ENCODE peak calls at places on chromosomes 3 and 15, in five cellular contexts. J is stomach, G is SK-N-SH, F is suprapubic skin, H is sigmoid colon. O is an unnamed sample.

GRCh38 chr3:171943262-171944108 is 95.9 kb upstream of the FNDC3B start:
- DNase-seq in J (no peak), G (no peak), F (no peak), H (no peak), O (no peak)

GRCh38 chr3:10744098-10744465 is 71.9 kb upstream of the SLC6A11 start:
- DNase-seq in J (no peak), G (peak), F (no peak), H (no peak), O (no peak)

GRCh38 chr3:156803949-156804741 is 22.0 kb upstream of the LEKR1 start:
- DNase-seq in J (no peak), G (no peak), F (no peak), H (no peak), O (no peak)

GRCh38 chr3:182255095-182255600 is 538.2 kb upstream of the ATP11B start:
- DNase-seq in J (no peak), G (no peak), F (no peak), H (no peak), O (no peak)

GRCh38 chr3:7562892-7563291 is 702.0 kb downstream of the GRM7 start:
- DNase-seq in J (no peak), G (no peak), F (no peak), H (no peak), O (no peak)

GRCh38 chr3:31959951-31960792 is 20.9 kb downstream of the OSBPL10 start:
- DNase-seq in J (no peak), G (no peak), F (no peak), H (no peak), O (no peak)

GRCh38 chr15:33138000-33138399 is 56.5 kb downstream of the FMN1 start:
- DNase-seq in J (no peak), G (no peak), F (no peak), H (no peak), O (no peak)

GRCh38 chr3:55180936-55181535 is 253.2 kb upstream of the LRTM1 start:
- DNase-seq in J (no peak), G (peak), F (no peak), H (no peak), O (no peak)

GRCh38 chr3:142027713-142028112 is 121.6 kb downstream of the TFDP2 start:
- DNase-seq in J (no peak), G (peak), F (no peak), H (no peak), O (peak)

GRCh38 chr3:136893848-136894443 is 31.9 kb downstream of the NCK1 start:
- DNase-seq in J (no peak), G (no peak), F (no peak), H (no peak), O (no peak)

GRCh38 chr15:84151205-84151931 is 84.2 kb upstream of the GOLGA6L4 start:
- DNase-seq in J (no peak), G (no peak), F (no peak), H (peak), O (no peak)

GRCh38 chr3:130854208-130854864 is 39.5 kb upstream of the ATP2C1 start:
- DNase-seq in J (no peak), G (no peak), F (no peak), H (no peak), O (no peak)

GRCh38 chr15:90191795-90192494 is 9.2 kb upstream of the SEMA4B start:
- DNase-seq in J (peak), G (peak), F (peak), H (peak), O (peak)

GRCh38 chr15:84001655-84002054 is 233.9 kb upstream of the GOLGA6L4 start:
- DNase-seq in J (no peak), G (no peak), F (no peak), H (no peak), O (no peak)

GRCh38 chr15:40826123-40827075 is 2.1 kb downstream of the PPP1R14D start:
- DNase-seq in J (no peak), G (no peak), F (no peak), H (no peak), O (no peak)

GRCh38 chr3:124707667-124708066 is 22.6 kb upstream of the UMPS start:
- DNase-seq in J (no peak), G (no peak), F (no peak), H (no peak), O (no peak)

DNA sequence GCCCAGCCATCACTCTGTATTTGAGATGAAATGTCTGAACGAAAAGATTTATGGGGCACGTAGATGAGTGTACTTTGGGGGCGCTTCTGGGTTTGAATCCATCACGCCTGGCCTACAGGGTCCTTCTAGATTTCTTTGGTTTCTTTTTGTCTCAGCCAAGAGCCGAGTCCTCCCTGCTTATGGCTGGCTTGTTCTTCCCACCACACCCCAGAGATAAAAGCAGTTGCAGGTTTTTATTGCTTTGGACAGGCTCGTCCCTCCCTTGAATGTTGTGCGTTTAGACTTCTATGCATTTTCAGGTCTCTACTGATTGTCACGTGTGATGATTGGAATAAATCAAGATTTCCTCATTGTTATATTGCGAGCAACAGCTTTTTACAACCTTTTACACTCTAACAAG is 104.8 kb upstream of the CHRNA7 start:
- DNase-seq in J (no peak), G (no peak), F (no peak), H (no peak), O (no peak)
- H3K4me3 ChIP-seq in J (no peak), G (no peak), F (no peak), H (no peak), O (no peak)

GRCh38 chr15:98289747-98290146 is 329.2 kb downstream of the ARRDC4 start:
- DNase-seq in J (no peak), G (no peak), F (no peak), H (no peak), O (no peak)
- TF ChIP-seq EP300 in J (no peak), G (no peak), F (no peak), H (no peak), O (no peak)

GRCh38 chr15:30904812-30905211 is 1.1 kb downstream of the FAN1 start:
- DNase-seq in J (no peak), G (no peak), F (no peak), H (no peak), O (no peak)

GRCh38 chr15:30905821-30906220 is 2.1 kb downstream of the FAN1 start:
- DNase-seq in J (no peak), G (no peak), F (no peak), H (no peak), O (no peak)

GRCh38 chr15:30903497-30904187 is at the start of gene FAN1:
- DNase-seq in J (peak), G (peak), F (peak), H (peak), O (peak)

GRCh38 chr15:30901889-30902288 is 1.8 kb upstream of the FAN1 start:
- DNase-seq in J (no peak), G (no peak), F (no peak), H (no peak), O (no peak)

GRCh38 chr15:30906366-30906765 is 2.7 kb downstream of the FAN1 start:
- DNase-seq in J (no peak), G (no peak), F (no peak), H (no peak), O (no peak)
- TF ChIP-seq POLR2AphosphoS5 in J (no peak), G (no peak), F (no peak), H (no peak), O (no peak)

DNA sequence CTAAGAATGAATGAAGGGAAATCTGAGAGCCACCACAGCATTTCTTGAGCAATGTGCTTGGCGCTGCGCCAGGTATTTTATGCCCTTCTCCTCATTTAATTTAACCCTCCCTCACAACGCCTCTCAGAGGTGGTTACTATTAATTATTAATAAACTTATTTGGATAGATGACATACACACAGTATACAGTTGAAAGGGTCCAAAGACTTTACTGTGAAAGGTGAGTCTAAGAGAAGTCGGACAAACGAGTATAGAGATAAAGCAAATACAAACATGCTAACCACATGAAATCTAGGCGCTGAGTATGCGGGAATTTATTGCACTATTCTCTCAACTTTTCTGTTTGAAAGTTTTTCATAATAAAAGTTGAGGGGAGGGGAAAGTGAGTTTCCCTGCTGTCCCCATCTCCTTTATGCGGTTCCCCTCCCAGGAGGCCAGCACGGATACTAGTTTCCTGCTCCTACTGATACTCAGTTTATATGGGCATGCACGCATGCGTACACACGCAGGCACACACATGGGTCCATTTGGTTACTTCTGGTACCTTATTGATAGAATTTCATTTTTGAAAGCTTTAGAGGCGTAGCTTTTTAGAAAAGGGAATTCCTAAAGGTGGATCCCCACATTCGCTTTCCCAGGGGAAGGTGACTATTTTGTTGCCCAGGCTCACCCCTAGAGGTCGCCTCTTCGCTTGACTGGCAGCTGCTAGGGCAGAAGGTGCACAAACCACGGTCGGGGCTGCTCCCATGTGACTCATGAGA is 28.5 kb upstream of the KCTD6 start:
- DNase-seq in J (peak), G (peak), F (peak), H (peak), O (no peak)
- H3K4me3 ChIP-seq in J (peak), G (no peak), F (peak), H (peak), O (peak)

DNA sequence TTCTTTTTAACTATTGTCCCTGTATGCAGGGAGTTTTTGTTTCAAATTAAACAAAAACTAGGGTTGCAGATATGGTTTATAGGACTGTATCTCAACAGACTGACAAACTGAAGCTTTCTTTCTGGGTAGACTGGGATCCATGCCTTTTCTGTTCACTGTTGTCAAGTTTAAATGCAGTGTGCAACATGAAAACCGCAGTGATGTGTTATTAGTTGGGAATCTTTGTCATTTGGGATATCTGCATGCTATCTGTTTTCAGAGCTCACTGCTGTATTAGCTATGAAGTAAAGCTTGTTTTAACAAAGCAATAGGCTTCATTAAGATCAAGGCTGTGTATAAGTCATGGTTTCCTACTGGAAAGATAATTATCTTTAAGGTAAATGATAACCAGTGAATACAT is 21.4 kb upstream of the MCF2L2 start:
- DNase-seq in J (no peak), G (no peak), F (no peak), H (no peak), O (no peak)
- TF ChIP-seq EP300 in J (no peak), G (no peak), F (no peak), H (no peak), O (no peak)

GRCh38 chr3:186025161-186025560 is 83.7 kb downstream of the ETV5 start:
- DNase-seq in J (no peak), G (no peak), F (no peak), H (no peak), O (no peak)

GRCh38 chr3:186021673-186022362 is 84.0 kb upstream of the TRA2B start:
- DNase-seq in J (no peak), G (peak), F (peak), H (no peak), O (no peak)

GRCh38 chr3:186022931-186023330 is 85.1 kb upstream of the TRA2B start:
- DNase-seq in J (no peak), G (no peak), F (no peak), H (no peak), O (no peak)

DNA sequence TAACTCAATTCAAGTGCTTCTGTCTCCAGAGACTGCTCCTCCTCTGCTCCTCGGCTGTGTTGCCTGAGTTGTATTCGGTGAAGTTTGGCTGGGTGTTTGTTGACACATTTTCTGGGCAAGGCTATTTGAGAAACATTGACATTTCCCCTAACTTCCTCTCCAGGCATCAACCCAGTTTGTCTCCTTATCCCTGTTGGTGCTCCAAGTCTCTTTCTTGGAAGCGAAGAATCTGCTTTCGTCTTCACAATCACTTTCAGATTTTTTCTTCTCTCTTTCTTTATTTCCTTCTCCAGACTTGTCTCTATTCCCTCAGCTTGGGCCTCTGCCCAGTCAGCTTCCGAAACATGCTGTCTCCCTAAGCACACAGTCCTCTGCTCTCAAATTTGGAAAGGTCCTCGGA is 84.7 kb downstream of the ETV5 start:
- DNase-seq in J (no peak), G (no peak), F (no peak), H (peak), O (no peak)
- TF ChIP-seq POLR2AphosphoS5 in J (no peak), G (no peak), F (no peak), H (no peak), O (no peak)

DNA sequence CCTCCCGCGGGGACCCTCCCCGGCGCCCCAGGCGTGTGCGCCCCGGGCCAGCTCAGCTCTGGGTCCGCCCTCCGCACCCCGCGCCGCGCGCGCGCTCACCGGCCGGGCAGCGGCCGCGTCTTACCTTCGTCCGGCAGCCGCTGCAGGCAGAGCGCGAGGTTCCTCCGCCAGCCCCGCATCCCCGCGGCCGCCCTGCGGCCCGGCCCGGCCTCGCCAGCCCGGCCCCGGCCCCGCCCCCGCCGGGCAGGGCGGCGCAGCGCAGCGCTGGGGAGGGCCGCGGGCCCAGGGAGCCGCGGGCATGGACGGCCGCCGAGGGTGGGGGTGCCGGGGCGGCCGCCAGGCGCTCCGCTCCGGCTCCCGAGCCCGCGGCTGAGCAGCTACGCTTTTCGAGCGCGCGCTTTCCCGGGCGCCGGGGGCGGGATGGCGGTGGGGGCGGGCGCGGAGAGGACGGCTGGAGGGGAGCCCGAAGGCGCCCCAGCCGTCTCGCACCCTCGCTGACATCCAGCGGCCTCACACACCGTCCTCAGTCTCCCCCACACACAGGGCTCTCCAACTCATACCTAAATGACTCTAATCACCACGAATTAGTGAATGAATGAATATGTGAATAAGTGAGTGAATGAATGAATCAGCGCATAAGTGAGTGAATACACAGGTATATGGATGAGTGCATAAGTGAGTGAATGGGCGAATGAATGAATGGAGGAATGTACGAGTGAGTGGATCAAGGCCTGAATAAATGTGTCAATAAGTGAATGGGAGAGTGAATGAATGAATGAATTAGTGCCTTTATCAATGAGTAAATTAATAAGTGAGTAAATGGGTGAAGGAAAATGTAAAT is 48.5 kb upstream of the CCDC174 start:
- DNase-seq in J (peak), G (peak), F (no peak), H (no peak), O (no peak)
- H3K4me3 ChIP-seq in J (peak), G (peak), F (peak), H (peak), O (peak)

GRCh38 chr15:39803016-39803415 is 20.4 kb upstream of the FSIP1 start:
- DNase-seq in J (no peak), G (no peak), F (no peak), H (no peak), O (no peak)
- TF ChIP-seq EP300 in J (no peak), G (no peak), F (no peak), H (no peak), O (no peak)

O was measured in upper lobe of left lung.